ENCODE peak calls at places on chromosomes 4 and X, in nine cellular contexts. B is 8988T; Z is SK-N-SH; K is islet precursor cell; P is stimulated activated CD4-positive, alpha-beta T cell treated with anti-CD3 and anti-CD28 coated beads, Interleukin-4, amount 100 ng/mL, for 24 hours; Q is activated T-helper 1 cell treated with anti-CD3 and anti-CD28 coated beads, Interleukin-12 subunit alpha, Interleukin-12 subunit beta, Interleukin-2, Interleukin-4 antibody, amounts not matched to agents 30 ng/mL and 10 ng/mL and 1 ng/mL, durations not matched to agents 14 hours and 24 hours and 36 hours; J is EL; E is HCT116; W is CD8-positive, alpha-beta memory T cell. M is an unnamed sample.

GRCh38 chr4:144970597-144970996 is 127.4 kb downstream of the ANAPC10 start:
- DNase-seq in B (no peak), Z (no peak), K (no peak), P (no peak), Q (no peak), J (no peak), E (no peak), W (no peak), M (no peak)

GRCh38 chr4:81314196-81314896 is 99.3 kb upstream of the PRKG2 start:
- DNase-seq in B (no peak), Z (no peak), K (no peak), P (no peak), Q (no peak), J (peak), E (no peak), W (no peak), M (peak)

GRCh38 chr4:180150818-180151217 is 2092.4 kb upstream of the TENM3 start:
- DNase-seq in B (no peak), Z (peak), K (no peak), P (no peak), Q (no peak), J (no peak), E (peak), W (no peak), M (no peak)

GRCh38 chrX:17553451-17553850 is 178.5 kb downstream of the NHS start:
- DNase-seq in B (no peak), Z (no peak), K (peak), P (no peak), Q (no peak), J (peak), E (no peak), W (no peak), M (no peak)

GRCh38 chr4:134470544-134470943 is 269.0 kb upstream of the PABPC4L start:
- DNase-seq in B (no peak), Z (no peak), K (no peak), P (no peak), Q (no peak), J (peak), E (no peak), W (no peak), M (peak)

GRCh38 chr4:186881521-186882220 is 158.0 kb upstream of the FAT1 start:
- DNase-seq in B (no peak), Z (no peak), K (peak), P (no peak), Q (no peak), J (peak), E (peak), W (no peak), M (no peak)

GRCh38 chrX:46305431-46305830 is 239.8 kb downstream of the ZNF674 start:
- DNase-seq in B (no peak), Z (no peak), K (no peak), P (no peak), Q (no peak), J (no peak), E (no peak), W (no peak), M (no peak)

GRCh38 chrX:139759637-139760036 is 51.7 kb upstream of the MCF2 start:
- DNase-seq in B (no peak), Z (no peak), K (no peak), P (no peak), Q (no peak), J (peak), E (no peak), W (no peak), M (no peak)

GRCh38 chr4:76087007-76087769 is 12.7 kb downstream of the ART3 start:
- DNase-seq in B (no peak), Z (peak), K (peak), P (no peak), Q (no peak), J (peak), E (peak), W (no peak), M (peak)

GRCh38 chrX:71950066-71950465 is 39.4 kb downstream of the NHSL2 start:
- DNase-seq in B (no peak), Z (no peak), K (no peak), P (no peak), Q (no peak), J (no peak), E (no peak), W (no peak), M (no peak)

GRCh38 chrX:87621697-87622096 is 104.1 kb downstream of the KLHL4 start:
- DNase-seq in B (no peak), Z (no peak), K (no peak), P (no peak), Q (no peak), J (no peak), E (no peak), W (no peak), M (no peak)

GRCh38 chr4:155079866-155080265 is 128.6 kb upstream of the NPY2R start:
- DNase-seq in B (no peak), Z (no peak), K (no peak), P (no peak), Q (no peak), J (peak), E (no peak), W (no peak), M (no peak)

GRCh38 chr4:67928547-67928946 is 34.7 kb downstream of the TMPRSS11A start:
- DNase-seq in B (no peak), Z (no peak), K (no peak), P (no peak), Q (no peak), J (no peak), E (peak), W (no peak), M (no peak)

GRCh38 chrX:131728295-131729145 is 184.6 kb downstream of the OR13H1 start:
- DNase-seq in B (no peak), Z (peak), K (no peak), P (no peak), Q (no peak), J (no peak), E (no peak), W (no peak), M (no peak)

GRCh38 chr4:106583567-106583966 is 215.0 kb upstream of the GIMD1 start:
- DNase-seq in B (no peak), Z (no peak), K (no peak), P (no peak), Q (no peak), J (peak), E (peak), W (no peak), M (no peak)

GRCh38 chr4:53192496-53192895 is 173.4 kb downstream of the SCFD2 start:
- DNase-seq in B (no peak), Z (no peak), K (no peak), P (no peak), Q (no peak), J (no peak), E (no peak), W (no peak), M (no peak)

M was measured in thyroid gland.